ENCODE peak calls at places on chromosomes 13 and 19, in eight cellular contexts. I, L, Q, E, B, C, T and Y are unnamed samples.

GRCh38 chr13:19172647-19173030 is 9.0 kb downstream of the TUBA3C start:
- DNase-seq in L (no peak), Q (no peak), B (no peak), T (no peak), E (no peak), C (no peak), I (no peak), Y (no peak)

GRCh38 chr19:2694196-2694595 is 8.3 kb downstream of the GNG7 start:
- DNase-seq in B (no peak), L (no peak), E (no peak), I (no peak), C (no peak), T (no peak), Q (no peak), Y (no peak)

GRCh38 chr13:111186305-111186930 is 71.3 kb downstream of the ARHGEF7 start:
- DNase-seq in E (no peak), B (no peak), T (no peak), I (no peak), L (no peak), C (no peak), Q (no peak), Y (no peak)

GRCh38 chr13:24747248-24748151 is 16.5 kb upstream of the RNF17 start:
- DNase-seq in E (no peak), I (peak; percentile 35), Q (no peak), B (no peak), T (no peak), C (no peak), L (no peak), Y (peak; percentile 8)

GRCh38 chr13:99316657-99317244 is 9.6 kb upstream of the GPR183 start:
- DNase-seq in I (no peak), T (no peak), E (no peak), Q (no peak), B (peak; percentile 28), C (no peak), L (peak; percentile 63), Y (peak; percentile 85)

GRCh38 chr13:114068723-114069322 is 63.6 kb downstream of the RASA3 start:
- DNase-seq in T (no peak), L (no peak), C (no peak), B (no peak), E (no peak), I (no peak), Q (no peak), Y (no peak)

GRCh38 chr19:46182476-46182875 is 34.4 kb downstream of the IGFL2 start:
- DNase-seq in E (no peak), Q (no peak), T (no peak), I (no peak), C (no peak), B (no peak), L (no peak), Y (no peak)

GRCh38 chr13:60620611-60621395 is 223.8 kb downstream of the TDRD3 start:
- DNase-seq in I (no peak), T (no peak), C (no peak), B (no peak), Q (no peak), L (no peak), E (no peak), Y (peak; percentile 69)

GRCh38 chr19:18980432-18981020 is 39.5 kb upstream of the HOMER3 start:
- DNase-seq in B (no peak), Q (no peak), E (no peak), I (no peak), T (no peak), C (no peak), L (no peak), Y (no peak)

GRCh38 chr19:20661150-20661819 is at the start of gene ZNF626:
- DNase-seq in I (peak; percentile 88), L (peak; percentile 0), E (peak; percentile 98), C (peak; percentile 78), B (peak; percentile 96), Q (peak; percentile 88), T (peak; percentile 94), Y (peak; percentile 92)

GRCh38 chr13:113877149-113877990 is 13.5 kb upstream of the GAS6 start:
- DNase-seq in T (peak; percentile 50), Q (no peak), L (no peak), I (no peak), B (no peak), E (no peak), C (no peak), Y (no peak)

GRCh38 chr19:29666634-29667389 is 1.6 kb downstream of the PLEKHF1 start:
- DNase-seq in B (peak; percentile 82), I (peak; percentile 31), Q (no peak), T (no peak), L (no peak), C (no peak), E (no peak), Y (no peak)

GRCh38 chr19:38988632-38989031 is 13.1 kb upstream of the FBXO17 start:
- DNase-seq in I (no peak), B (no peak), L (no peak), T (no peak), C (no peak), Q (no peak), E (no peak), Y (no peak)

GRCh38 chr19:35752746-35753350 is 4.0 kb downstream of the HSPB6 start:
- DNase-seq in I (no peak), C (no peak), B (no peak), Q (no peak), T (no peak), L (no peak), E (no peak), Y (no peak)

GRCh38 chr13:59962343-59962742 is 201.4 kb downstream of the DIAPH3 start:
- DNase-seq in Q (no peak), L (no peak), E (no peak), B (no peak), C (no peak), T (no peak), I (no peak), Y (no peak)

GRCh38 chr13:101398191-101398590 is 18.1 kb downstream of the NALCN start:
- DNase-seq in L (no peak), T (no peak), Q (no peak), B (no peak), I (no peak), C (no peak), E (no peak), Y (no peak)

GRCh38 chr19:10320602-10321416 is 5.0 kb upstream of the FDX2 start:
- DNase-seq in B (no peak), E (no peak), C (no peak), T (no peak), I (no peak), Q (no peak), L (no peak), Y (no peak)

GRCh38 chr19:801030-801860 is 4.0 kb downstream of the PTBP1 start:
- DNase-seq in C (no peak), I (no peak), T (no peak), Q (no peak), B (peak; percentile 63), E (peak; percentile 55), L (no peak), Y (peak; percentile 80)

GRCh38 chr19:8387688-8388611 is 2.2 kb upstream of the RAB11B start:
- DNase-seq in Q (no peak), L (no peak), C (no peak), T (no peak), I (no peak), E (no peak), B (no peak), Y (no peak)

GRCh38 chr19:58575183-58576041 is 2.3 kb upstream of the MZF1 start:
- DNase-seq in E (peak; percentile 71), L (no peak), C (peak; percentile 51), Q (peak; percentile 64), B (peak; percentile 91), I (peak; percentile 85), T (peak; percentile 90), Y (no peak)

GRCh38 chr13:84702174-84702573 is 819.9 kb upstream of the SLITRK1 start:
- DNase-seq in T (no peak), Q (no peak), E (no peak), B (no peak), C (no peak), I (no peak), L (no peak), Y (no peak)

GRCh38 chr19:19568802-19569756 is 31.0 kb downstream of the CILP2 start:
- DNase-seq in E (no peak), I (no peak), T (no peak), B (no peak), L (no peak), C (no peak), Q (no peak), Y (no peak)

GRCh38 chr19:36573948-36574726 is 1.0 kb upstream of the ZNF529 start:
- DNase-seq in T (no peak), C (no peak), Q (no peak), E (no peak), I (no peak), L (no peak), B (no peak), Y (no peak)

GRCh38 chr13:112444001-112444311 is 67.8 kb downstream of the SPACA7 start:
- DNase-seq in C (peak; percentile 14), E (no peak), B (peak; percentile 43), T (peak; percentile 77), I (peak; percentile 70), L (peak; percentile 27), Q (peak; percentile 19), Y (peak; percentile 89)